ENCODE peak calls at places on chromosome 16, in eight cellular contexts. U is CD8-positive, alpha-beta T cell; Z is tibial artery; L is astrocyte of the cerebellum; I is GM12878; C is IMR-90; V is astrocyte of the spinal cord; G is lower leg skin. M is an unnamed sample.
A peak's percentile ranks its signal among the peaks of the same experiment; 100 is the strongest.

GRCh38 chr16:75420987-75421819 is 12.1 kb downstream of the CFDP1 start:
- DNase-seq in U (no peak), Z (peak; percentile 70), L (no peak), I (no peak), V (peak; percentile 42), G (peak; percentile 93), C (peak; percentile 45), M (no peak)

GRCh38 chr16:31710880-31711279 is 162.7 kb upstream of the ZNF267 start:
- DNase-seq in I (no peak), C (no peak), U (no peak), L (no peak), G (no peak), Z (no peak), V (no peak), M (no peak)

GRCh38 chr16:1037023-1037933 is 35.3 kb upstream of the SSTR5 start:
- DNase-seq in G (no peak), U (no peak), V (no peak), Z (no peak), I (no peak), C (peak; percentile 10), L (no peak), M (no peak)

GRCh38 chr16:50245417-50246298 is 20.7 kb upstream of the ADCY7 start:
- DNase-seq in L (no peak), G (peak; percentile 93), U (no peak), V (peak; percentile 50), C (peak; percentile 45), Z (peak; percentile 77), I (no peak), M (no peak)

GRCh38 chr16:89368604-89369249 is 121.6 kb downstream of the ANKRD11 start:
- DNase-seq in G (no peak), U (no peak), C (no peak), L (no peak), I (no peak), V (no peak), Z (no peak), M (no peak)

GRCh38 chr16:78211951-78212350 is 112.5 kb downstream of the WWOX start:
- DNase-seq in C (no peak), V (no peak), L (no peak), Z (no peak), G (no peak), U (no peak), I (no peak), M (no peak)

GRCh38 chr16:56558024-56558747 is 6.7 kb upstream of the MT4 start:
- DNase-seq in Z (no peak), I (no peak), U (no peak), V (peak; percentile 77), G (no peak), C (peak; percentile 75), L (peak; percentile 46), M (no peak)

GRCh38 chr16:70708381-70709253 is 22.8 kb upstream of the MTSS2 start:
- DNase-seq in V (no peak), I (no peak), G (no peak), L (no peak), C (no peak), Z (no peak), U (no peak), M (no peak)

GRCh38 chr16:90077757-90078593 is 844 bp upstream of the PRDM7 start:
- DNase-seq in V (peak; percentile 44), U (no peak), Z (no peak), L (no peak), I (no peak), G (peak; percentile 83), C (peak; percentile 42), M (peak; percentile 4)

GRCh38 chr16:31177136-31177535 is 2.8 kb upstream of the FUS start:
- DNase-seq in I (no peak), V (peak; percentile 82), Z (no peak), C (peak; percentile 59), L (peak; percentile 59), G (no peak), U (no peak), M (no peak)

GRCh38 chr16:10181196-10182162 is 749 bp downstream of the GRIN2A start:
- DNase-seq in V (peak; percentile 67), Z (peak; percentile 74), U (no peak), G (peak; percentile 88), C (peak; percentile 11), I (no peak), L (peak; percentile 40), M (no peak)

GRCh38 chr16:23145608-23146007 is 3.6 kb downstream of the USP31 start:
- DNase-seq in I (no peak), G (no peak), Z (no peak), C (peak; percentile 82), U (no peak), L (peak; percentile 55), V (peak; percentile 73), M (peak; percentile 12)

GRCh38 chr16:83336630-83337029 is 471.1 kb upstream of the HSBP1 start:
- DNase-seq in V (peak; percentile 72), Z (no peak), L (peak; percentile 42), G (no peak), I (no peak), U (no peak), C (peak; percentile 75), M (peak; percentile 37)

GRCh38 chr16:58661199-58661830 is 23.3 kb downstream of the SLC38A7 start:
- DNase-seq in C (peak; percentile 91), Z (no peak), U (no peak), G (no peak), V (peak; percentile 86), L (peak; percentile 76), I (no peak), M (peak; percentile 46)

GRCh38 chr16:87017388-87018012 is 299.7 kb downstream of the C16orf95 start:
- DNase-seq in Z (peak; percentile 59), G (no peak), U (no peak), I (no peak), V (peak; percentile 91), L (peak; percentile 71), C (peak; percentile 88), M (peak; percentile 29)

GRCh38 chr16:76885776-76886175 is 305.2 kb upstream of the MON1B start:
- DNase-seq in V (no peak), G (no peak), I (no peak), U (no peak), C (no peak), Z (no peak), L (no peak), M (no peak)

GRCh38 chr16:64008131-64008530 is 1113.7 kb downstream of the CDH11 start:
- DNase-seq in V (no peak), G (no peak), I (no peak), L (no peak), C (no peak), U (no peak), Z (no peak), M (no peak)

GRCh38 chr16:8572919-8573724 is 17.2 kb downstream of the TMEM114 start:
- DNase-seq in G (peak; percentile 78), U (no peak), C (peak; percentile 37), I (no peak), V (peak; percentile 62), L (peak; percentile 27), Z (no peak), M (no peak)

GRCh38 chr16:86791287-86792074 is 213.1 kb downstream of the FOXL1 start:
- DNase-seq in Z (no peak), V (no peak), G (no peak), U (no peak), I (no peak), L (no peak), C (no peak), M (no peak)

GRCh38 chr16:55832788-55833583 is at the start of gene CES1:
- DNase-seq in L (no peak), G (peak; percentile 92), C (no peak), I (no peak), V (no peak), U (no peak), Z (peak; percentile 82), M (no peak)

GRCh38 chr16:83967091-83967490 is 953 bp upstream of the NECAB2 start:
- DNase-seq in C (no peak), V (no peak), U (no peak), L (no peak), I (no peak), Z (no peak), G (no peak), M (no peak)

GRCh38 chr16:11682655-11683096 is 14.4 kb downstream of the SNN start:
- DNase-seq in V (peak; percentile 92), Z (no peak), I (no peak), C (peak; percentile 99), U (no peak), G (peak; percentile 3), L (peak; percentile 86), M (peak; percentile 84)

GRCh38 chr16:11681526-11681925 is 13.3 kb downstream of the SNN start:
- DNase-seq in V (no peak), U (no peak), L (no peak), C (no peak), Z (no peak), G (peak; percentile 72), I (no peak), M (no peak)

GRCh38 chr16:11684231-11685025 is 16.2 kb downstream of the SNN start:
- DNase-seq in Z (no peak), G (peak; percentile 53), V (no peak), L (no peak), U (no peak), I (no peak), C (no peak), M (no peak)

GRCh38 chr16:11681977-11682654 is 13.9 kb downstream of the SNN start:
- DNase-seq in V (no peak), C (no peak), I (no peak), G (peak; percentile 68), Z (no peak), U (no peak), L (no peak), M (no peak)

DNA sequence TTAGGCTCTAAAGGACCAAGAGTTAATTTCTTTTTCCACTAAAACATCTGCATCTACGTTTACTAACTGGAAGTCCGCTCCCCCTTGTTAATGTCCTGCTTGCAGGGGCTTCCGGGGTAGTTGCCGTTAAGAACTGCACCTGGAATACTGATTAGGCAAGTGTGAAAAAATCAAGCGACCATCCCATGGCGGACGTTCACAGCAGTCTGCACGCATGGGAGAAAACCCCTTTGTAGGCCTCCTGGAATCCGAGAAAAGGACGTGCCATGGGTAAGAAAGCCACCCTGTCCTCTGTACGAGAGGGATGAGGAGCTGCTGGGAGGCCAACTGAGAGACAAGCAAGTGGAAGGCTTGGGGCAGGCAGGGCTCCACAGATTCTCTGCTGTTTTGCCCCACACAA is 14.9 kb downstream of the SNN start:
- DNase-seq in I (no peak), G (peak; percentile 61), U (no peak), L (no peak), C (no peak), Z (no peak), V (no peak), M (no peak)
- H3K4me3 ChIP-seq in I (peak overlapping the region; percentile 0), G (no peak overlapping the region), U (no peak overlapping the region), L (no peak overlapping the region), C (no peak overlapping the region), Z (no peak overlapping the region), V (no peak overlapping the region), M (no peak overlapping the region)

GRCh38 chr16:4802659-4803287 is 340 bp upstream of the ROGDI start:
- DNase-seq in V (peak; percentile 92), C (peak; percentile 88), U (peak; percentile 79), I (peak; percentile 47), L (peak; percentile 82), Z (peak; percentile 96), G (peak; percentile 98), M (peak; percentile 49)
- TF ChIP-seq CTCF in V (no peak), C (no peak), U (no peak), I (no peak), L (no peak), Z (no peak), G (no peak), M (no peak)

GRCh38 chr16:68253721-68254120 is 8.5 kb downstream of the PLA2G15 start:
- DNase-seq in V (no peak), I (no peak), L (no peak), Z (no peak), C (no peak), U (no peak), G (no peak), M (no peak)
- H3K4me3 ChIP-seq in V (no peak overlapping the region), I (no peak overlapping the region), L (no peak overlapping the region), Z (no peak overlapping the region), C (no peak overlapping the region), U (no peak overlapping the region), G (no peak overlapping the region), M (no peak overlapping the region)

GRCh38 chr16:54165912-54166265 is 120.7 kb downstream of the IRX3 start:
- DNase-seq in G (no peak), Z (no peak), L (no peak), C (no peak), V (no peak), I (no peak), U (no peak), M (no peak)
- TF ChIP-seq CTCF in G (no peak), Z (no peak), L (no peak), C (no peak), V (no peak), I (no peak), U (no peak), M (no peak)